ENCODE peak calls at places on chromosomes 16 and 17, in eight cellular contexts. S, R, N, B, Q, P, M and H are unnamed samples.

GRCh38 chr17:66228887-66229782 is at the start of gene APOH:
- DNase-seq in S (no peak), R (no peak), N (no peak), B (no peak), Q (no peak), P (no peak), M (no peak), H (no peak)

GRCh38 chr17:1783271-1783670 is 21.4 kb downstream of the SERPINF1 start:
- DNase-seq in S (no peak), R (no peak), N (peak), B (peak), Q (no peak), P (no peak), M (no peak), H (peak)

GRCh38 chr17:80891096-80892018 is 100.3 kb upstream of the CHMP6 start:
- DNase-seq in S (peak), R (peak), N (peak), B (peak), Q (peak), P (peak), M (peak), H (peak)

GRCh38 chr17:15092762-15093161 is 172.4 kb downstream of the PMP22 start:
- DNase-seq in S (peak), R (peak), N (no peak), B (peak), Q (no peak), P (peak), M (no peak), H (no peak)

GRCh38 chr17:80263253-80264047 is 2.8 kb downstream of the RNF213 start:
- DNase-seq in S (peak), R (peak), N (peak), B (peak), Q (peak), P (peak), M (peak), H (peak)

GRCh38 chr17:57782642-57783337 is 37.7 kb upstream of the CCDC182 start:
- DNase-seq in S (no peak), R (no peak), N (no peak), B (no peak), Q (no peak), P (no peak), M (no peak), H (no peak)

GRCh38 chr17:72021417-72022041 is 99.3 kb upstream of the SOX9 start:
- DNase-seq in S (no peak), R (no peak), N (no peak), B (no peak), Q (no peak), P (no peak), M (no peak), H (no peak)

GRCh38 chr17:81286491-81287145 is 8.5 kb downstream of the SLC38A10 start:
- DNase-seq in S (no peak), R (no peak), N (no peak), B (no peak), Q (no peak), P (no peak), M (no peak), H (no peak)

GRCh38 chr16:75087040-75087979 is 29.3 kb downstream of the LDHD start:
- DNase-seq in S (no peak), R (peak), N (no peak), B (peak), Q (no peak), P (peak), M (no peak), H (no peak)

GRCh38 chr16:85261205-85261604 is 148.9 kb upstream of the CIBAR2 start:
- DNase-seq in S (no peak), R (no peak), N (no peak), B (no peak), Q (no peak), P (no peak), M (no peak), H (no peak)

GRCh38 chr17:35543856-35544255 is 6.4 kb upstream of the SLFN12L start:
- DNase-seq in S (no peak), R (peak), N (no peak), B (no peak), Q (no peak), P (no peak), M (no peak), H (no peak)

GRCh38 chr17:32927201-32927723 is 691 bp upstream of the TMEM98 start:
- DNase-seq in S (no peak), R (peak), N (no peak), B (no peak), Q (no peak), P (peak), M (no peak), H (no peak)

GRCh38 chr16:83727018-83727417 is 80.8 kb upstream of the HSBP1 start:
- DNase-seq in S (peak), R (peak), N (no peak), B (peak), Q (no peak), P (no peak), M (no peak), H (no peak)

GRCh38 chr16:57386381-57386951 is 14.2 kb downstream of the CX3CL1 start:
- DNase-seq in S (peak), R (no peak), N (no peak), B (peak), Q (no peak), P (peak), M (no peak), H (no peak)

GRCh38 chr16:67445913-67446907 is 15.3 kb downstream of the HSD11B2 start:
- DNase-seq in S (no peak), R (no peak), N (peak), B (peak), Q (no peak), P (no peak), M (no peak), H (no peak)

GRCh38 chr16:72173997-72174396 is 2.0 kb upstream of the PMFBP1 start:
- DNase-seq in S (no peak), R (no peak), N (no peak), B (no peak), Q (no peak), P (no peak), M (no peak), H (no peak)

GRCh38 chr17:57125866-57126265 is 40.8 kb downstream of the AKAP1 start:
- DNase-seq in S (no peak), R (no peak), N (no peak), B (no peak), Q (no peak), P (no peak), M (no peak), H (no peak)

GRCh38 chr16:56936950-56937349 is 5.0 kb downstream of the HERPUD1 start:
- DNase-seq in S (no peak), R (no peak), N (no peak), B (no peak), Q (no peak), P (no peak), M (no peak), H (no peak)

GRCh38 chr17:2695243-2695960 is 16.2 kb downstream of the CLUH start:
- DNase-seq in S (no peak), R (no peak), N (peak), B (no peak), Q (no peak), P (no peak), M (no peak), H (peak)

GRCh38 chr17:5912927-5913565 is 157.1 kb upstream of the WSCD1 start:
- DNase-seq in S (no peak), R (no peak), N (no peak), B (no peak), Q (no peak), P (no peak), M (no peak), H (no peak)

GRCh38 chr17:10088444-10088843 is 110.0 kb downstream of the GAS7 start:
- DNase-seq in S (no peak), R (no peak), N (no peak), B (no peak), Q (no peak), P (no peak), M (no peak), H (no peak)

GRCh38 chr16:10579965-10580918 is at the start of gene EMP2:
- DNase-seq in S (peak), R (peak), N (peak), B (peak), Q (no peak), P (peak), M (no peak), H (peak)

GRCh38 chr17:8051831-8052230 is 13.0 kb downstream of the ALOX15B start:
- DNase-seq in S (no peak), R (no peak), N (no peak), B (no peak), Q (no peak), P (no peak), M (peak), H (no peak)

GRCh38 chr17:19762515-19762961 is 14.4 kb upstream of the ALDH3A1 start:
- DNase-seq in S (peak), R (peak), N (peak), B (peak), Q (no peak), P (peak), M (peak), H (peak)

GRCh38 chr17:10683853-10684252 is 13.5 kb downstream of the SCO1 start:
- DNase-seq in S (peak), R (peak), N (no peak), B (peak), Q (no peak), P (peak), M (no peak), H (no peak)

GRCh38 chr17:41618341-41619161 is 5.8 kb downstream of the KRT17 start:
- DNase-seq in S (no peak), R (no peak), N (no peak), B (no peak), Q (no peak), P (no peak), M (no peak), H (peak)

GRCh38 chr17:78416791-78417530 is 38.5 kb downstream of the PGS1 start:
- DNase-seq in S (no peak), R (no peak), N (no peak), B (peak), Q (peak), P (no peak), M (no peak), H (no peak)

GRCh38 chr16:31513126-31513525 is 4.9 kb upstream of the RUSF1 start:
- DNase-seq in S (peak), R (peak), N (no peak), B (peak), Q (no peak), P (peak), M (no peak), H (no peak)

GRCh38 chr16:85570735-85571562 is 42.2 kb upstream of the GSE1 start:
- DNase-seq in S (no peak), R (no peak), N (no peak), B (no peak), Q (peak), P (no peak), M (peak), H (peak)

GRCh38 chr16:67504190-67505021 is 21.1 kb upstream of the AGRP start:
- DNase-seq in S (peak), R (no peak), N (no peak), B (no peak), Q (peak), P (peak), M (peak), H (no peak)

GRCh38 chr17:10031102-10031501 is 126.0 kb upstream of the RCVRN start:
- DNase-seq in S (peak), R (no peak), N (no peak), B (no peak), Q (no peak), P (no peak), M (no peak), H (no peak)

GRCh38 chr16:67539691-67540635 is 11.3 kb downstream of the RIPOR1 start:
- DNase-seq in S (no peak), R (no peak), N (peak), B (no peak), Q (no peak), P (no peak), M (no peak), H (no peak)

GRCh38 chr16:31335431-31335830 is 19.5 kb upstream of the ITGAX start:
- DNase-seq in S (no peak), R (no peak), N (no peak), B (no peak), Q (no peak), P (no peak), M (no peak), H (no peak)

GRCh38 chr16:73170587-73170986 is 122.7 kb upstream of the ZFHX3 start:
- DNase-seq in S (peak), R (no peak), N (no peak), B (no peak), Q (no peak), P (no peak), M (no peak), H (no peak)

GRCh38 chr16:68529931-68530667 is 9.0 kb upstream of the ZFP90 start:
- DNase-seq in S (peak), R (peak), N (peak), B (peak), Q (peak), P (peak), M (peak), H (peak)

GRCh38 chr16:57341441-57342303 is 16.9 kb upstream of the CCL22 start:
- DNase-seq in S (peak), R (peak), N (no peak), B (peak), Q (peak), P (peak), M (no peak), H (no peak)

GRCh38 chr16:10964039-10964890 is 19.9 kb downstream of the CLEC16A start:
- DNase-seq in S (peak), R (peak), N (peak), B (peak), Q (peak), P (peak), M (peak), H (peak)